ENCODE peak calls at places on chromosomes 3 and 15, in eight cellular contexts. O is fibroblast of the aortic adventitia, L is cardiac muscle cell, H is A172, V is T-helper 17 cell, N is tibial artery, T is left colon, K is HT1080. A is an unnamed sample.

GRCh38 chr15:89740137-89740536 is 10.9 kb downstream of the MESP1 start:
- DNase-seq in O (peak), L (peak), H (peak), V (peak), N (no peak), T (no peak), K (peak), A (no peak)

GRCh38 chr3:127735767-127736693 is 63.3 kb downstream of the ABTB1 start:
- DNase-seq in O (peak), L (no peak), H (peak), V (no peak), N (peak), T (no peak), K (peak), A (peak)

GRCh38 chr3:5194801-5195509 is 7.4 kb downstream of the EDEM1 start:
- DNase-seq in O (peak), L (no peak), H (peak), V (no peak), N (peak), T (no peak), K (peak), A (peak)

GRCh38 chr3:156151824-156152428 is 31.5 kb downstream of the KCNAB1 start:
- DNase-seq in O (peak), L (peak), H (peak), V (peak), N (peak), T (peak), K (peak), A (peak)

GRCh38 chr3:28972921-28973320 is 307.9 kb upstream of the RBMS3 start:
- DNase-seq in O (peak), L (no peak), H (peak), V (no peak), N (no peak), T (no peak), K (peak), A (peak)

GRCh38 chr3:38575279-38575843 is 74.1 kb downstream of the SCN5A start:
- DNase-seq in O (no peak), L (no peak), H (no peak), V (no peak), N (peak), T (peak), K (no peak), A (no peak)

GRCh38 chr3:160588023-160588422 is 22.7 kb upstream of the KPNA4 start:
- DNase-seq in O (no peak), L (no peak), H (no peak), V (no peak), N (no peak), T (no peak), K (no peak), A (no peak)

GRCh38 chr3:121481116-121481895 is 64.5 kb downstream of the POLQ start:
- DNase-seq in O (peak), L (no peak), H (no peak), V (no peak), N (no peak), T (no peak), K (no peak), A (peak)

GRCh38 chr3:25849641-25850040 is 59.8 kb downstream of the OXSM start:
- DNase-seq in O (peak), L (no peak), H (no peak), V (no peak), N (no peak), T (no peak), K (no peak), A (no peak)

GRCh38 chr3:15089201-15089600 is 9.7 kb downstream of the RBSN start:
- DNase-seq in O (no peak), L (no peak), H (no peak), V (no peak), N (no peak), T (no peak), K (no peak), A (no peak)

GRCh38 chr15:29451201-29451781 is 181.7 kb upstream of the NSMCE3 start:
- DNase-seq in O (no peak), L (peak), H (no peak), V (no peak), N (no peak), T (no peak), K (no peak), A (no peak)

GRCh38 chr3:7977245-7978103 is 524.1 kb upstream of the LMCD1 start:
- DNase-seq in O (no peak), L (no peak), H (peak), V (no peak), N (no peak), T (no peak), K (peak), A (peak)

GRCh38 chr15:42772126-42772525 is 35.2 kb upstream of the CDAN1 start:
- DNase-seq in O (peak), L (no peak), H (no peak), V (no peak), N (peak), T (no peak), K (no peak), A (no peak)

GRCh38 chr15:36008719-36009118 is 462.8 kb upstream of the DPH6 start:
- DNase-seq in O (no peak), L (no peak), H (no peak), V (no peak), N (no peak), T (no peak), K (no peak), A (no peak)

GRCh38 chr3:49841126-49841525 is 15.2 kb downstream of the TRAIP start:
- DNase-seq in O (peak), L (peak), H (no peak), V (no peak), N (no peak), T (no peak), K (peak), A (no peak)

GRCh38 chr3:73508330-73508954 is 116.3 kb downstream of the PDZRN3 start:
- DNase-seq in O (peak), L (peak), H (peak), V (no peak), N (peak), T (peak), K (peak), A (peak)

GRCh38 chr3:4986175-4986610 is 7.0 kb downstream of the BHLHE40 start:
- DNase-seq in O (peak), L (no peak), H (no peak), V (no peak), N (no peak), T (no peak), K (no peak), A (peak)

GRCh38 chr3:24480497-24480896 is 14.2 kb downstream of the THRB start:
- DNase-seq in O (no peak), L (no peak), H (no peak), V (no peak), N (no peak), T (no peak), K (no peak), A (no peak)

GRCh38 chr3:178562143-178562868 is 26.1 kb downstream of the KCNMB2 start:
- DNase-seq in O (no peak), L (no peak), H (peak), V (no peak), N (no peak), T (no peak), K (peak), A (no peak)

GRCh38 chr15:25241241-25241801 is 197.5 kb downstream of the UBE3A start:
- DNase-seq in O (no peak), L (no peak), H (no peak), V (no peak), N (peak), T (peak), K (no peak), A (no peak)

GRCh38 chr3:42855547-42856380 is 19.9 kb downstream of the CYP8B1 start:
- DNase-seq in O (no peak), L (no peak), H (no peak), V (no peak), N (no peak), T (no peak), K (no peak), A (no peak)

GRCh38 chr15:39787479-39787878 is 4.8 kb upstream of the FSIP1 start:
- DNase-seq in O (no peak), L (no peak), H (no peak), V (no peak), N (no peak), T (no peak), K (no peak), A (no peak)

GRCh38 chr15:25939122-25939521 is 76.0 kb upstream of the ATP10A start:
- DNase-seq in O (no peak), L (no peak), H (no peak), V (no peak), N (no peak), T (no peak), K (no peak), A (no peak)

GRCh38 chr15:85751731-85752421 is 42.8 kb downstream of the KLHL25 start:
- DNase-seq in O (no peak), L (no peak), H (no peak), V (no peak), N (no peak), T (peak), K (no peak), A (no peak)

GRCh38 chr3:123660900-123661299 is 76.0 kb upstream of the HACD2 start:
- DNase-seq in O (peak), L (peak), H (peak), V (no peak), N (peak), T (peak), K (no peak), A (no peak)

GRCh38 chr15:58440181-58440910 is 8.6 kb downstream of the LIPC start:
- DNase-seq in O (peak), L (no peak), H (peak), V (no peak), N (peak), T (no peak), K (no peak), A (no peak)

GRCh38 chr15:69531302-69532027 is 78.8 kb downstream of the RPLP1 start:
- DNase-seq in O (no peak), L (peak), H (no peak), V (no peak), N (no peak), T (no peak), K (no peak), A (no peak)

GRCh38 chr3:38396861-38397260 is 50.3 kb downstream of the XYLB start:
- DNase-seq in O (no peak), L (no peak), H (no peak), V (no peak), N (no peak), T (no peak), K (no peak), A (no peak)

GRCh38 chr15:88006146-88006545 is 250.4 kb downstream of the NTRK3 start:
- DNase-seq in O (no peak), L (no peak), H (no peak), V (no peak), N (no peak), T (no peak), K (no peak), A (no peak)